ENCODE peak calls at places on chromosome 13, in six cellular contexts. J, H, O, Q, W and X are unnamed samples.

GRCh38 chr13:113020323-113021080 is 51.5 kb downstream of the MCF2L start:
- DNase-seq in O (no peak), Q (no peak), J (no peak), W (no peak), H (no peak), X (no peak)

GRCh38 chr13:95474992-95475391 is 77.5 kb upstream of the CLDN10 start:
- DNase-seq in J (no peak), O (no peak), Q (no peak), H (peak; percentile 26), W (peak; percentile 48), X (no peak)

GRCh38 chr13:91946498-91947070 is 548.2 kb downstream of the GPC5 start:
- DNase-seq in O (peak; percentile 12), J (no peak), W (no peak), Q (peak; percentile 26), H (peak; percentile 47), X (peak; percentile 31)

GRCh38 chr13:109301711-109302110 is 484.7 kb downstream of the IRS2 start:
- DNase-seq in J (no peak), W (no peak), O (no peak), Q (no peak), H (no peak), X (no peak)

GRCh38 chr13:33394294-33394932 is 108.9 kb upstream of the STARD13 start:
- DNase-seq in W (no peak), Q (no peak), J (no peak), H (peak; percentile 30), O (no peak), X (no peak)

GRCh38 chr13:100490692-100491091 is 97.9 kb downstream of the GGACT start:
- DNase-seq in H (peak; percentile 89), W (peak; percentile 89), J (peak; percentile 58), Q (no peak), O (no peak), X (no peak)

GRCh38 chr13:81990652-81991051 is 1649.7 kb upstream of the SPRY2 start:
- DNase-seq in O (no peak), W (peak; percentile 60), H (peak; percentile 45), Q (no peak), J (no peak), X (no peak)

GRCh38 chr13:113917096-113917495 is 53.2 kb upstream of the GAS6 start:
- DNase-seq in H (no peak), Q (no peak), J (no peak), W (no peak), O (no peak), X (no peak)

GRCh38 chr13:36057041-36057440 is 74.1 kb downstream of the DCLK1 start:
- DNase-seq in O (no peak), Q (no peak), J (no peak), H (no peak), W (no peak), X (no peak)

GRCh38 chr13:50393641-50394040 is 378.4 kb downstream of the KCNRG start:
- DNase-seq in W (peak; percentile 54), O (peak; percentile 30), H (peak; percentile 28), Q (peak; percentile 30), J (no peak), X (no peak)

GRCh38 chr13:113776231-113777125 is 17.5 kb downstream of the TMEM255B start:
- DNase-seq in Q (no peak), O (no peak), H (no peak), W (no peak), J (no peak), X (no peak)

GRCh38 chr13:59690857-59691500 is 472.7 kb downstream of the DIAPH3 start:
- DNase-seq in H (no peak), Q (no peak), W (no peak), O (no peak), J (no peak), X (peak; percentile 61)

GRCh38 chr13:109344552-109345157 is 441.7 kb downstream of the IRS2 start:
- DNase-seq in W (no peak), H (peak; percentile 51), O (peak; percentile 82), J (no peak), Q (no peak), X (peak; percentile 74)

DNA sequence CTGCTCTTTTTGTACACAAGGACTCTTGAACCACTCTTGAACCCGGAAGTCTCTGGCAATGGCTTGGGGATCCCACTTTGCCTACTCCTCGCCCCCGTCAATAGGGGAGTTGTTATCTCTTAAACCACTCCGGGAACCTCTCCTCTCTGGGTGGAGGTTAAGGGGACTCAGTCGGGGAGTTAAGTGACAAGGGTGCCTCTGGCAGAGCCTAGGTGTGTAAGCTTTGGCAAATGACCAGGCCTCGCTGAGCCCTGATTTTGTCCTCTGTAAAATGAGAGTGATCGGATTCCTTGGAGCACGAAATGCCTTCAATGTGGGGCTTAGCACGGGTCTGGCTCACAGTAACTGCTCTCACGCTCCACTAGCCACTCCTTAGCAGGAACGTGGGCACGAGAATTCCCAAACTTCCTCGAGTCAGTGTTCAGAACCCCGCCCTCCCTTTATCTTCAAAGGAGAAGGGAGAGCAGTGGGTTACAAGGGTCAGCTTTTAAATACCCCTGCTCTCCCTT is 193.3 kb downstream of the KATNAL1 start:
- DNase-seq in W (peak; percentile 32), Q (no peak), O (no peak), H (peak; percentile 49), J (peak; percentile 49), X (no peak)
- H3K79me1 ChIP-seq in W (no peaks in the 10 kb centered on the region), Q (no peaks in the 10 kb centered on the region), O (no peaks in the 10 kb centered on the region), H (no peaks in the 10 kb centered on the region), J (no peaks in the 10 kb centered on the region), X (no peaks in the 10 kb centered on the region)

GRCh38 chr13:46389985-46390384 is 2.9 kb upstream of the RUBCNL start:
- DNase-seq in O (no peak), W (no peak), H (no peak), J (no peak), Q (no peak), X (no peak)
- H2AK5ac ChIP-seq in O (no peak overlapping the region), W (no peak overlapping the region), H (no peak overlapping the region), J (no peak overlapping the region), Q (no peak overlapping the region), X (no peak overlapping the region)

GRCh38 chr13:30863231-30863630 is 42.8 kb upstream of the MEDAG start:
- DNase-seq in Q (no peak), H (peak; percentile 53), J (no peak), W (peak; percentile 91), O (no peak), X (no peak)

GRCh38 chr13:30864352-30865130 is 41.5 kb upstream of the MEDAG start:
- DNase-seq in O (peak; percentile 98), J (no peak), H (peak; percentile 78), W (no peak), Q (no peak), X (peak; percentile 92)

GRCh38 chr13:30863796-30864195 is 42.3 kb upstream of the MEDAG start:
- DNase-seq in J (no peak), Q (no peak), O (no peak), W (peak; percentile 45), H (peak; percentile 39), X (no peak)

GRCh38 chr13:30866692-30867669 is 39.1 kb upstream of the MEDAG start:
- DNase-seq in W (no peak), Q (no peak), O (no peak), H (no peak), J (no peak), X (peak; percentile 52)

GRCh38 chr13:30865131-30866009 is 40.7 kb upstream of the MEDAG start:
- DNase-seq in Q (peak; percentile 75), O (peak; percentile 96), W (peak; percentile 83), J (peak; percentile 70), H (peak; percentile 94), X (peak; percentile 97)
- H3K79me1 ChIP-seq in Q (no peaks in the 10 kb centered on the region), O (no peaks in the 10 kb centered on the region), W (no peaks in the 10 kb centered on the region), J (no peaks in the 10 kb centered on the region), H (no peaks in the 10 kb centered on the region), X (no peaks in the 10 kb centered on the region)

DNA sequence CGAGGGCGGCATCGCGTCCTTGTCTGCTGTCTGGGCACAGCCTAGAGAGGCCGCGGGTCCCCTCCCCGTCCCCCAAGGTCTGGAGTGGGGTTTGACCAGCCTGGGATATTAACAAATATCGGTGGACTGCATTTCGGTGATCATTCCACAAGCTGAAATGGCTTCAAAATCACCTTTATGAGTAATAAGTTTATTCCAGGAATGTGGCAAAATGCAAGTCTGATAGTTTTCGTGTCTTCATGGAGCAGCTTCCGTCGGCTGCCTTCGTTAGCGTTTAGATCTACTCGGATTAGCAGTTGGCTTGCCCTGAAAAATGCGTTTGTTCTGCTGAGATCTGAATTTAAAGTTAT is 1.1 kb upstream of the GJA3 start:
- DNase-seq in O (no peak), H (no peak), J (no peak), W (no peak), Q (no peak), X (no peak)
- H2AK5ac ChIP-seq in O (no peak overlapping the region), H (no peak overlapping the region), J (no peak overlapping the region), W (no peak overlapping the region), Q (no peak overlapping the region), X (no peak overlapping the region)

GRCh38 chr13:110409581-110409992 is 102.5 kb downstream of the COL4A2 start:
- DNase-seq in O (peak; percentile 68), H (no peak), Q (no peak), J (no peak), W (no peak), X (peak; percentile 93)
- H3K79me1 ChIP-seq in O (peaks cover 58% of the 10 kb centered on the region), H (peaks cover 1% of the 10 kb centered on the region), Q (peaks cover 10% of the 10 kb centered on the region), J (peaks cover 4% of the 10 kb centered on the region), W (no peaks in the 10 kb centered on the region), X (peaks cover 19% of the 10 kb centered on the region)

GRCh38 chr13:27182844-27183497 is 11.4 kb upstream of the USP12 start:
- DNase-seq in Q (no peak), O (peak; percentile 95), W (no peak), H (peak; percentile 46), J (no peak), X (peak; percentile 98)
- H2AK5ac ChIP-seq in Q (peak overlapping the region; percentile 21), O (peak overlapping the region; percentile 89), W (no peak overlapping the region), H (no peak overlapping the region), J (no peak overlapping the region), X (no peak overlapping the region)